ENCODE peak calls at places on chromosomes 6 and 20, in five cellular contexts. One of them, this sample, is unnamed.

GRCh38 chr6:12343440-12344162 is 53.4 kb downstream of the EDN1 start:
- DNase-seq in H1: no peak
- DNase-seq in HCT116: no peak
- DNase-seq in HepG2: peak
- DNase-seq in K562: no peak
- DNase-seq in this sample: peak

GRCh38 chr6:4460595-4461475 is 315.4 kb upstream of the CDYL start:
- DNase-seq in HCT116: no peak
- DNase-seq in K562: no peak
- DNase-seq in HepG2: no peak
- DNase-seq in H1: no peak
- DNase-seq in this sample: no peak

GRCh38 chr6:127288705-127289104 is 22.0 kb downstream of the RNF146 start:
- DNase-seq in HCT116: no peak
- DNase-seq in K562: no peak
- DNase-seq in H1: no peak
- DNase-seq in HepG2: no peak
- DNase-seq in this sample: no peak

GRCh38 chr6:167968091-167968490 is 29.4 kb upstream of the KIF25 start:
- DNase-seq in HepG2: peak
- DNase-seq in H1: peak
- DNase-seq in K562: peak
- DNase-seq in HCT116: peak
- DNase-seq in this sample: peak

GRCh38 chr6:126963077-126963809 is 155.2 kb upstream of the RSPO3 start:
- DNase-seq in HCT116: no peak
- DNase-seq in K562: no peak
- DNase-seq in HepG2: no peak
- DNase-seq in H1: no peak
- DNase-seq in this sample: no peak

GRCh38 chr20:14148042-14148441 is 152.7 kb downstream of the MACROD2 start:
- DNase-seq in K562: no peak
- DNase-seq in HepG2: no peak
- DNase-seq in H1: no peak
- DNase-seq in HCT116: no peak
- DNase-seq in this sample: no peak

GRCh38 chr20:49867453-49868215 is 47.7 kb downstream of the SPATA2 start:
- DNase-seq in K562: no peak
- DNase-seq in HepG2: no peak
- DNase-seq in H1: no peak
- DNase-seq in HCT116: no peak
- DNase-seq in this sample: no peak

GRCh38 chr6:8652710-8653109 is 217.4 kb upstream of the SLC35B3 start:
- DNase-seq in K562: no peak
- DNase-seq in HCT116: no peak
- DNase-seq in H1: no peak
- DNase-seq in HepG2: peak
- DNase-seq in this sample: no peak

GRCh38 chr6:111712398-111712797 is 106.7 kb upstream of the TRAF3IP2 start:
- DNase-seq in K562: no peak
- DNase-seq in HCT116: no peak
- DNase-seq in H1: no peak
- DNase-seq in HepG2: no peak
- DNase-seq in this sample: no peak

GRCh38 chr6:53250137-53250760 is 98.5 kb downstream of the ELOVL5 start:
- DNase-seq in HCT116: no peak
- DNase-seq in H1: no peak
- DNase-seq in K562: no peak
- DNase-seq in HepG2: no peak
- DNase-seq in this sample: no peak

DNA sequence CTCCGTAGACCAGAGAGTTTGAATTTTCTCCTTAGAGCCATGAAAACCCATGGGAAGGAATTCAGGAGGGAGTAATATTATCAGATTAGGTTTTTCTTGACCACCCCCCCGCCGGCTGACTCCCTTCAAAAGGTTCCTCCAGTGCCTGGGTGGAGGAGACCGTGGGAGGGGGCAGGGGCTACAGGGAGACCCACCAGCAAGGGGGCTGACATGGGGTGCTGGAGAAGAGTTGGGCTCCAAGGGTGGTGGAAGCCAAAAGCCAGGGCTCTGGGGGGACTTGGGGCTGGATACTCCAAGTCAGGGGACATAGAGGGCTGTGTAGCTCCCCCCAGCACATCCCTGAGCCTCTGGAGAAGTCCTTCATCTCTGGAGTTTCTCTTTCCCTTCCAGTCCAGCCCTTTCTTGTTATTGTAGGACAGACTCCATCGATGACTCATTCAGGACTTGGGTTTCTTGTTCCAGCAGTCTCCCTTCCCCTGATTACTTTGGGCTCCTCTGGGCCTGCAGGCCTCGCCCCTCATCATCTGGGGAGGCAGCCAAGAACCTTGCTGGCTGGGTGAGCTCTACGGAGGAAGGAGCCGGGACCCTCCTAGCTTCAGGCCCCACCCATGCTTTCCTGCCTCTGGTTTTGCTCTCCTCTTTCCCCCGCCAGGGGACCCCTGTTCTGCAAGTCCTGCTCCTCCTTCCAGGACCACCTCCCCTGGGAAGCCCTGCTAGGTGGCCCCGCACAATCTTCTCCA is 10.5 kb upstream of the KIAA1755 start:
- DNase-seq in K562: no peak
- DNase-seq in HepG2: no peak
- DNase-seq in H1: no peak
- DNase-seq in HCT116: peak
- DNase-seq in this sample: peak
- TF ChIP-seq JUND in K562: no peak
- TF ChIP-seq JUND in HepG2: no peak
- TF ChIP-seq JUND in H1: no peak
- TF ChIP-seq JUND in HCT116: peak
- TF ChIP-seq JUND in this sample: no peak

DNA sequence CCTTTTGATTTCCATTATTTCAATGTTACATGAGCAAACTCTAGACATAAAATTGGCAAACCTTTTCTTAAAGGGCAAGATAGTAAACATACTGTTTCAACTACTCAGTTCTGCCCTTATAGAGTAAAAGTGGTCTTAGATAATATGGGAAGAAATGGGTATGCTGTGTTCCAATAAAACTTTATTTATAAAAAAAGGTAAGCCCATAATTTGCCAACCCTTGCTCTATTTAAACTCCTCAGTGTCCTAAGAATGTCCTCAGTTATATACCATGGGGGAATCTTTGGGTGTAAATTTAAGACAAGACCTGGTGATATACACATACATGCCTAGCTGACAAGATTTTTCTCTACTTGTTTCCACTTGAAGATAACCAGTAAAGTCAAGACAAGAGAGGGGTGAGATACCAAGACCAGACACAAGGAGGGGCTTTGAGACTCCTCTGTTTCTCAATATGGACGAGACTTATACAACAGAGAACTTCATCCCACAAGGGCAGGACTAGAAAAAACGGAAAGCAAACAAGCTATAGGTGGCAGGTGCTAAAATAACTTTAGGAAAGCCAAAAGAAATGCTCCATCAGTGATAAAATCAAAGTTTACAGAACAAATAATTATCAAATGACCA is 10.5 kb downstream of the SNX3 start:
- DNase-seq in HCT116: peak
- DNase-seq in K562: peak
- DNase-seq in H1: no peak
- DNase-seq in HepG2: no peak
- DNase-seq in this sample: no peak
- TF ChIP-seq JUND in HCT116: no peak
- TF ChIP-seq JUND in K562: no peak
- TF ChIP-seq JUND in H1: no peak
- TF ChIP-seq JUND in HepG2: no peak
- TF ChIP-seq JUND in this sample: no peak

GRCh38 chr6:137882225-137882961 is 15.3 kb downstream of the TNFAIP3 start:
- DNase-seq in HCT116: no peak
- DNase-seq in HepG2: no peak
- DNase-seq in K562: no peak
- DNase-seq in H1: no peak
- DNase-seq in this sample: no peak
- TF ChIP-seq JUND in HCT116: no peak
- TF ChIP-seq JUND in HepG2: no peak
- TF ChIP-seq JUND in K562: no peak
- TF ChIP-seq JUND in H1: no peak
- TF ChIP-seq JUND in this sample: no peak

DNA sequence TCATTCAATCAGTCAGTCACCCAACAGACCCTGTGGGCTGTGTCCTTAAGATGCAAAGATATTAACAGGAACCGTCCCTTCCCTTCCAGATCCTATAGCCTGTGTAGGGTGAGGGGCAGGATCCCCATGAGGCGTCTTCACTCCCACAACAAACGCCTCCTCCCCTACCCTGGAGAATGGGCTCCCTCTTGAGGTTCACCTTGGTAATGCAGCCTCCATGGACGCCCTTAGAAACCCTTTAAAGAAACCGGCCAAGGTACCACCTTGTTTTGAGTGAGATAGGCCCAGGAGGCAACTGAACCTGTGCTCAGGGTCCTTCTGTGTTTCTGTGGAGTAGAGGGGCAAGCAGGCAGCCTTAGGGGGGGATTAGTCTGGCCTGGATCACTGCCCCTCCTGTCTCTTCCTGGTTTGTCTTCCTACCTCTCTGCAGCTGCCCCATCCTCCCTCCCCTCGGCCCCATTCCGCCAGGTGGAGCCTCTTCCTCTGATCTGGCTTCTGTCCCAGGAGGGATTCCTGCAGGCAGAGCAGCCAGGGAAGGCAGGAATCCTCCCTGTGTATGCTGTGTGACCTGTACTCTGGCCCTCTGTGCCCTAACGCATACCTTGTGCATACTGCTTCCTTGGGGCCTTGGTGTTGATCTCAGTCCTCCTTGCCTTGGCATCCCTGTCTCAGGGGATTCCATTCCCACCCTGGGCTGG is 6.6 kb upstream of the GUCA1A start:
- DNase-seq in K562: peak
- DNase-seq in HepG2: peak
- DNase-seq in H1: peak
- DNase-seq in HCT116: peak
- DNase-seq in this sample: peak
- TF ChIP-seq JUND in K562: no peak
- TF ChIP-seq JUND in HepG2: no peak
- TF ChIP-seq JUND in H1: no peak
- TF ChIP-seq JUND in HCT116: no peak
- TF ChIP-seq JUND in this sample: no peak

DNA sequence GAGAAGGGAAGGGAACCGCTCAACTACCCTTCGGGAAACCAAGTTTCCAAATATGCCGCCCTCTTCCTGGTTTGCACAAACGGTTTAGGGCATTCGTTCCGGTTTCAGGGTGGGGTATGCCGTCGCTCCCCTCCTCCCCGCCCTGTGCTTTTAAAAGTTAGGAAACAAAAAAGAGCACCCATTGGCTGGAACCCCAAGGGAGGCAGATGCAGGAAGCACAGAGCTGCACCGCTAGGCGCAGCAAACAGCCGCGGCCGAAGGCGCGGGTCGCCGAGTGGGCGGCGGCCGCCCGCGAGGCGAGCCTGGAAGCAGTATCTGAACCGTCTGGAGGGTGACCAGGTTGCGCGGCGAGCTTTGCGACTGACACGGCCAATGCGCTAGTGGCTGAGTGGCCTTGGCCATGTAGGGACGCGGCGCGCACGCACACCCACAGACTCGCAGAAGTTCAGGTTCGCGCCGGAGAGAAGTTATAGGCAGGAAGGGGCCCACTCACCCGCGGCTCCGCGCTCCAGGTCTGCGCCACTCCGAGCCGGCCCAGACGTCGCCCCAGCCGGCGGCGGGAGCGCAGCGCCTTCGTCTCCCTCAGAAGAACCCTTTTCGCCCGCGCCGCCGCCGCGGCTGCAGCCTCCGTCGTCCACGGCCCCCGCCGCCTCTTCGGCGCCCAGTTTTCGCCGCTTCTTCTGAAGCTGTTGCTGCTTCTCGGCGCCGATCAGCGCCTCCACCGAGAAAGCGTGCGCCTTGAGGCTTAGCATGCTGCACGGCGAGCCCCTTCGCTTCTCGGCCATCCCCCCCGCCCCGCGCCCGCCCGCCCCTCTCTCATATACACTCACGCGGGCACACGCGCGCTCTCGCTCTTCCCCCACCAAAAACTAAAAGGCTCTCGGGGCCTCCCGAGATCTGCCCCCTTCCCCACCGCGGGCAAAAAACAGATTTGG is 734 bp downstream of the TBX18 start:
- DNase-seq in HepG2: no peak
- DNase-seq in K562: peak
- DNase-seq in H1: no peak
- DNase-seq in HCT116: peak
- DNase-seq in this sample: no peak
- TF ChIP-seq JUND in HepG2: no peak
- TF ChIP-seq JUND in K562: no peak
- TF ChIP-seq JUND in H1: no peak
- TF ChIP-seq JUND in HCT116: no peak
- TF ChIP-seq JUND in this sample: no peak

DNA sequence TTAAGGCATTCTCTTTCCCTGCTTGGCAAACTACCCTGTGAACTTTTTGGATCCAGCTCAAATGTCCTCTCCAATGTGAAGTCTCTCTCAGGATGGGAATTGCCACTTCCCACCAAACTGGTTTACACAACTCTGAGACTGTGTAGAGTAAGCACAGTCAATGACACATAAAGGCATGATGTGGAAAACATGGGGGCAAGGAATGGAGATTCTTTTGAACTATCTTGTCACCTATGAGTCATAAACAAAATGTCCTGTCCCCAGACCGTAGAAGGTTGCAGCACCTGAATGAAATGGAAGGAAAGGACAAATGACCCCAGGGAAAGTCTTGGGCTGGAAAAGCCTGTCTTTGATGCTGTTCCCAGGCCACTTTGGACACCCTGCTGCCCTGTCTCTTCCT is 11.0 kb upstream of the KIF13A start:
- DNase-seq in H1: no peak
- DNase-seq in HepG2: peak
- DNase-seq in HCT116: no peak
- DNase-seq in K562: no peak
- DNase-seq in this sample: peak
- TF ChIP-seq JUND in H1: no peak
- TF ChIP-seq JUND in HepG2: no peak
- TF ChIP-seq JUND in HCT116: peak
- TF ChIP-seq JUND in K562: peak
- TF ChIP-seq JUND in this sample: no peak

DNA sequence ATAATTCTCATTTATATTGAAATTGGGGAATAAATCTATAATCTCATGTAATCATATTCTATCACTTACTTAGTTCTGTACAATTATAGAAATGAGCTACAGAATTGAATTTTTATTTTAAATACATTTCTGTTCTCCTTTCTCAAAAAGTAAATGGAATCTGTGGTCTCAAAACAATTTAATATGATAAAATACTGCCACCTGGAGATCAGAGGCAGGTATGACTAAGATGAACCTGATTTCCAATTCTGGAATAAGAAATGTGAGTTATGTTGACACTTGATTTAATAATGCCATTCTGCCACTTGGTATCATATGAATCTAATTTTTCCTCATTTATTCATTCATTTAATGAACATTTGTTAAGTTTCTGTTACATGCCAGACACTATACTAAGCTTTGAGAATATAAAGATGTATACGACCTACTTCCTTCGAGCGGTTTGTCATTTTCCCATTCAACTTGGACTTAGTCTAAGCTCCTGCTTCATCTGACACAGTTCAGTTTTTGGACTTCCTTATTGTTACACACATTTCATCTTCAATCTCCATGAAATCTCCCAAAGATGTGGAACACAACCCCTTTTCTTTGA is 7.6 kb upstream of the CCDC28A start:
- DNase-seq in H1: no peak
- DNase-seq in K562: peak
- DNase-seq in HCT116: peak
- DNase-seq in HepG2: peak
- DNase-seq in this sample: peak
- TF ChIP-seq JUND in H1: no peak
- TF ChIP-seq JUND in K562: no peak
- TF ChIP-seq JUND in HCT116: no peak
- TF ChIP-seq JUND in HepG2: no peak
- TF ChIP-seq JUND in this sample: no peak

GRCh38 chr6:152426276-152426675 is 210.9 kb downstream of the SYNE1 start:
- DNase-seq in H1: no peak
- DNase-seq in K562: no peak
- DNase-seq in HCT116: no peak
- DNase-seq in HepG2: no peak
- DNase-seq in this sample: no peak
- TF ChIP-seq JUND in H1: no peak
- TF ChIP-seq JUND in K562: no peak
- TF ChIP-seq JUND in HCT116: no peak
- TF ChIP-seq JUND in HepG2: no peak
- TF ChIP-seq JUND in this sample: no peak